ENCODE peak calls at places on chromosomes 11 and 22, in five cellular contexts. M, U, W, K and H are unnamed samples.

GRCh38 chr22:30922151-30922611 is 46.4 kb downstream of the MORC2 start:
- DNase-seq in M (no peak), U (peak), W (peak), K (peak), H (peak)

GRCh38 chr22:20750461-20751184 is 23.3 kb upstream of the SERPIND1 start:
- DNase-seq in M (no peak), U (peak), W (peak), K (no peak), H (no peak)

GRCh38 chr11:102513869-102514268 is 16.7 kb downstream of the MMP7 start:
- DNase-seq in M (no peak), U (no peak), W (peak), K (no peak), H (no peak)

GRCh38 chr11:34755671-34756070 is 134.8 kb downstream of the EHF start:
- DNase-seq in M (no peak), U (no peak), W (no peak), K (no peak), H (no peak)

GRCh38 chr22:29787371-29787980 is 20.3 kb downstream of the UQCR10 start:
- DNase-seq in M (peak), U (no peak), W (no peak), K (no peak), H (no peak)

GRCh38 chr22:38745676-38746460 is 9.9 kb downstream of the SUN2 start:
- DNase-seq in M (no peak), U (no peak), W (no peak), K (no peak), H (no peak)

GRCh38 chr11:77752518-77752917 is 68.0 kb downstream of the RSF1 start:
- DNase-seq in M (no peak), U (no peak), W (peak), K (no peak), H (no peak)

GRCh38 chr11:16986434-16987204 is 27.6 kb downstream of the PLEKHA7 start:
- DNase-seq in M (no peak), U (no peak), W (no peak), K (peak), H (peak)

GRCh38 chr11:122268601-122269130 is 152.7 kb upstream of the BLID start:
- DNase-seq in M (no peak), U (no peak), W (no peak), K (no peak), H (no peak)

GRCh38 chr11:111913031-111913861 is 712 bp downstream of the HSPB2 start:
- DNase-seq in M (no peak), U (no peak), W (no peak), K (no peak), H (no peak)

GRCh38 chr11:128981254-128981653 is 38.6 kb upstream of the TP53AIP1 start:
- DNase-seq in M (no peak), U (no peak), W (no peak), K (no peak), H (no peak)

GRCh38 chr11:14676068-14676467 is 32.5 kb downstream of the PDE3B start:
- DNase-seq in M (no peak), U (no peak), W (no peak), K (no peak), H (no peak)

GRCh38 chr11:14380947-14381555 is 22.1 kb upstream of the RRAS2 start:
- DNase-seq in M (peak), U (peak), W (peak), K (peak), H (no peak)

GRCh38 chr22:45227645-45228400 is 12.9 kb downstream of the KIAA0930 start:
- DNase-seq in M (no peak), U (no peak), W (no peak), K (no peak), H (no peak)

GRCh38 chr11:283405-284080 is 5.3 kb downstream of the NLRP6 start:
- DNase-seq in M (no peak), U (no peak), W (no peak), K (no peak), H (no peak)

GRCh38 chr11:87466228-87466627 is 428.5 kb downstream of the TMEM135 start:
- DNase-seq in M (no peak), U (peak), W (no peak), K (no peak), H (no peak)

GRCh38 chr11:1077417-1078119 is 2.9 kb downstream of the MUC2 start:
- DNase-seq in M (no peak), U (no peak), W (no peak), K (peak), H (no peak)

GRCh38 chr11:58659404-58659803 is 36.9 kb downstream of the CNTF start:
- DNase-seq in M (no peak), U (no peak), W (no peak), K (no peak), H (no peak)

GRCh38 chr22:44892243-44892642 is 117.6 kb downstream of the PHF21B start:
- DNase-seq in M (no peak), U (no peak), W (no peak), K (peak), H (no peak)

GRCh38 chr11:63547076-63547475 is 10.5 kb downstream of the PLAAT4 start:
- DNase-seq in M (no peak), U (no peak), W (no peak), K (no peak), H (no peak)

GRCh38 chr22:17868771-17869170 is 94.5 kb upstream of the BID start:
- DNase-seq in M (no peak), U (no peak), W (no peak), K (no peak), H (no peak)

GRCh38 chr11:2217211-2218081 is 45.8 kb upstream of the TH start:
- DNase-seq in M (no peak), U (no peak), W (no peak), K (no peak), H (no peak)

GRCh38 chr22:48943567-48944432 is 883.9 kb downstream of the BRD1 start:
- DNase-seq in M (peak), U (no peak), W (no peak), K (no peak), H (peak)

GRCh38 chr11:134664447-134664846 is 252.4 kb upstream of the B3GAT1 start:
- DNase-seq in M (no peak), U (no peak), W (no peak), K (no peak), H (no peak)

GRCh38 chr11:47861762-47862161 is 13.6 kb upstream of the NUP160 start:
- DNase-seq in M (no peak), U (no peak), W (peak), K (no peak), H (no peak)

GRCh38 chr11:116712428-116712827 is 60.4 kb downstream of the BUD13 start:
- DNase-seq in M (no peak), U (no peak), W (no peak), K (no peak), H (no peak)

GRCh38 chr11:20157768-20158167 is 2.5 kb downstream of the DBX1 start:
- DNase-seq in M (no peak), U (no peak), W (no peak), K (no peak), H (no peak)

GRCh38 chr11:113387605-113388211 is at the start of gene ANKK1:
- DNase-seq in M (peak), U (no peak), W (no peak), K (no peak), H (no peak)

GRCh38 chr11:123166095-123166559 is 28.9 kb downstream of the CLMP start:
- DNase-seq in M (peak), U (peak), W (peak), K (peak), H (peak)

GRCh38 chr22:33272866-33273265 is 214.7 kb upstream of the SYN3 start:
- DNase-seq in M (no peak), U (no peak), W (no peak), K (no peak), H (no peak)

GRCh38 chr11:85346484-85346883 is 280.7 kb downstream of the DLG2 start:
- DNase-seq in M (no peak), U (no peak), W (no peak), K (no peak), H (no peak)

GRCh38 chr11:74094393-74094792 is 76.4 kb downstream of the C2CD3 start:
- DNase-seq in M (no peak), U (no peak), W (no peak), K (no peak), H (no peak)

GRCh38 chr22:38657248-38657909 is 941 bp downstream of the CBY1 start:
- DNase-seq in M (no peak), U (peak), W (peak), K (peak), H (peak)

GRCh38 chr22:42116848-42117424 is 13.7 kb downstream of the CYP2D6 start:
- DNase-seq in M (no peak), U (no peak), W (peak), K (no peak), H (peak)

GRCh38 chr11:3823303-3823702 is 14.9 kb downstream of the PGAP2 start:
- DNase-seq in M (no peak), U (peak), W (peak), K (no peak), H (no peak)

GRCh38 chr11:61106906-61107470 is 4.7 kb downstream of the CD5 start:
- DNase-seq in M (no peak), U (no peak), W (no peak), K (no peak), H (no peak)

GRCh38 chr11:118139578-118139977 is 13.0 kb downstream of the SCN4B start:
- DNase-seq in M (no peak), U (no peak), W (no peak), K (no peak), H (no peak)